ENCODE peak calls at places on chromosomes 11 and 22, in six cellular contexts. One of them, this sample, is unnamed.
A peak's percentile ranks its signal among the peaks of the same experiment; 100 is the strongest.

GRCh38 chr11:19432370-19433163 is 191.8 kb upstream of the E2F8 start:
- DNase-seq in CD8-positive, alpha-beta T cell: no peak
- DNase-seq in PC-9: peak; percentile 36
- DNase-seq in gastrocnemius medialis: no peak
- DNase-seq in mesothelial cell of epicardium: no peak
- DNase-seq in Panc1: no peak
- DNase-seq in this sample: no peak

GRCh38 chr11:75103380-75104026 is 6.8 kb upstream of the OR2AT4 start:
- DNase-seq in CD8-positive, alpha-beta T cell: no peak
- DNase-seq in mesothelial cell of epicardium: no peak
- DNase-seq in PC-9: no peak
- DNase-seq in Panc1: no peak
- DNase-seq in gastrocnemius medialis: no peak
- DNase-seq in this sample: no peak

GRCh38 chr11:109789911-109790310 is 303.3 kb upstream of the ZC3H12C start:
- DNase-seq in mesothelial cell of epicardium: no peak
- DNase-seq in gastrocnemius medialis: no peak
- DNase-seq in CD8-positive, alpha-beta T cell: no peak
- DNase-seq in Panc1: no peak
- DNase-seq in PC-9: no peak
- DNase-seq in this sample: no peak

GRCh38 chr11:117825538-117826359 is 1.2 kb upstream of the FXYD2 start:
- DNase-seq in CD8-positive, alpha-beta T cell: no peak
- DNase-seq in PC-9: no peak
- DNase-seq in Panc1: no peak
- DNase-seq in gastrocnemius medialis: peak; percentile 0
- DNase-seq in mesothelial cell of epicardium: peak; percentile 28
- DNase-seq in this sample: no peak

GRCh38 chr11:68654978-68655377 is 29.4 kb upstream of the GAL start:
- DNase-seq in CD8-positive, alpha-beta T cell: no peak
- DNase-seq in mesothelial cell of epicardium: no peak
- DNase-seq in PC-9: no peak
- DNase-seq in Panc1: no peak
- DNase-seq in gastrocnemius medialis: no peak
- DNase-seq in this sample: no peak

GRCh38 chr22:35477911-35478582 is 62.6 kb upstream of the RASD2 start:
- DNase-seq in CD8-positive, alpha-beta T cell: no peak
- DNase-seq in mesothelial cell of epicardium: peak; percentile 74
- DNase-seq in Panc1: no peak
- DNase-seq in gastrocnemius medialis: peak; percentile 35
- DNase-seq in PC-9: peak; percentile 65
- DNase-seq in this sample: no peak

GRCh38 chr11:126347751-126348628 is 7.5 kb upstream of the ST3GAL4 start:
- DNase-seq in gastrocnemius medialis: no peak
- DNase-seq in PC-9: no peak
- DNase-seq in Panc1: no peak
- DNase-seq in CD8-positive, alpha-beta T cell: no peak
- DNase-seq in mesothelial cell of epicardium: no peak
- DNase-seq in this sample: no peak

GRCh38 chr11:108512706-108513105 is 14.5 kb upstream of the POGLUT3 start:
- DNase-seq in PC-9: no peak
- DNase-seq in Panc1: no peak
- DNase-seq in mesothelial cell of epicardium: no peak
- DNase-seq in gastrocnemius medialis: no peak
- DNase-seq in CD8-positive, alpha-beta T cell: no peak
- DNase-seq in this sample: no peak

GRCh38 chr11:116868066-116868465 is 30.6 kb upstream of the APOA1 start:
- DNase-seq in PC-9: no peak
- DNase-seq in mesothelial cell of epicardium: no peak
- DNase-seq in CD8-positive, alpha-beta T cell: no peak
- DNase-seq in Panc1: no peak
- DNase-seq in gastrocnemius medialis: no peak
- DNase-seq in this sample: no peak

GRCh38 chr11:89487016-89487415 is 4.2 kb downstream of the NOX4 start:
- DNase-seq in PC-9: no peak
- DNase-seq in Panc1: no peak
- DNase-seq in mesothelial cell of epicardium: no peak
- DNase-seq in CD8-positive, alpha-beta T cell: no peak
- DNase-seq in gastrocnemius medialis: no peak
- DNase-seq in this sample: no peak

GRCh38 chr22:28395920-28396447 is 283.7 kb downstream of the TTC28 start:
- DNase-seq in Panc1: no peak
- DNase-seq in mesothelial cell of epicardium: no peak
- DNase-seq in CD8-positive, alpha-beta T cell: no peak
- DNase-seq in PC-9: no peak
- DNase-seq in gastrocnemius medialis: no peak
- DNase-seq in this sample: no peak

GRCh38 chr11:27553186-27553585 is 46.6 kb upstream of the LIN7C start:
- DNase-seq in PC-9: no peak
- DNase-seq in gastrocnemius medialis: no peak
- DNase-seq in mesothelial cell of epicardium: no peak
- DNase-seq in Panc1: no peak
- DNase-seq in CD8-positive, alpha-beta T cell: no peak
- DNase-seq in this sample: no peak

GRCh38 chr11:93131709-93132108 is 66.1 kb downstream of the SLC36A4 start:
- DNase-seq in CD8-positive, alpha-beta T cell: no peak
- DNase-seq in PC-9: no peak
- DNase-seq in Panc1: no peak
- DNase-seq in mesothelial cell of epicardium: no peak
- DNase-seq in gastrocnemius medialis: no peak
- DNase-seq in this sample: no peak
- TF ChIP-seq CTCF in CD8-positive, alpha-beta T cell: no peak
- TF ChIP-seq CTCF in PC-9: no peak
- TF ChIP-seq CTCF in Panc1: peak; percentile 51
- TF ChIP-seq CTCF in mesothelial cell of epicardium: no peak
- TF ChIP-seq CTCF in gastrocnemius medialis: no peak
- TF ChIP-seq CTCF in this sample: no peak

DNA sequence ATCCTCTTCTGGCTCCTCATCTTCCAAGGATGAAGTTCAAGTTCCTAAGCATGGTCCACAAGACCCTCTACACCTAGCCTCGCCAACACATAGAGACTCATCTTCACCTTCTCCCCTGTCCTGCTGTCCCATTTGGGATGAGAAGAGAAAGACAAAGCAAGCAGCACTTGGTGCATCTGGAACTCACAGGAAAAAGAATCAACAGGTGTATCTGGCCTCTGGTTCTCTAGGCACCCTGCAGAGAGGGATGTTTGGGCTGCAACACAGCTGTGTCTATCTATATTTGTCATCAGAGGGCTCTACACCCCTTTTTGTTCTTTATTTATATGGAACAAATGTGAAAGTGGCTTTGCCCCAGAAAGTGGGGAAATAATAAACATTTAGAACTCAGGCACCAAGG is 82.1 kb upstream of the GALNT18 start:
- DNase-seq in mesothelial cell of epicardium: no peak
- DNase-seq in PC-9: no peak
- DNase-seq in gastrocnemius medialis: no peak
- DNase-seq in Panc1: no peak
- DNase-seq in CD8-positive, alpha-beta T cell: no peak
- DNase-seq in this sample: no peak
- TF ChIP-seq CTCF in mesothelial cell of epicardium: no peak
- TF ChIP-seq CTCF in PC-9: no peak
- TF ChIP-seq CTCF in gastrocnemius medialis: no peak
- TF ChIP-seq CTCF in Panc1: no peak
- TF ChIP-seq CTCF in CD8-positive, alpha-beta T cell: no peak
- TF ChIP-seq CTCF in this sample: no peak

GRCh38 chr11:86551286-86551685 is 121.1 kb downstream of the ME3 start:
- DNase-seq in Panc1: no peak
- DNase-seq in mesothelial cell of epicardium: no peak
- DNase-seq in CD8-positive, alpha-beta T cell: no peak
- DNase-seq in PC-9: no peak
- DNase-seq in gastrocnemius medialis: no peak
- DNase-seq in this sample: no peak
- TF ChIP-seq CTCF in Panc1: no peak
- TF ChIP-seq CTCF in mesothelial cell of epicardium: no peak
- TF ChIP-seq CTCF in CD8-positive, alpha-beta T cell: no peak
- TF ChIP-seq CTCF in PC-9: no peak
- TF ChIP-seq CTCF in gastrocnemius medialis: no peak
- TF ChIP-seq CTCF in this sample: no peak

GRCh38 chr11:133990501-133990900 is 33.7 kb upstream of the IGSF9B start:
- DNase-seq in CD8-positive, alpha-beta T cell: no peak
- DNase-seq in PC-9: no peak
- DNase-seq in mesothelial cell of epicardium: no peak
- DNase-seq in gastrocnemius medialis: no peak
- DNase-seq in Panc1: no peak
- DNase-seq in this sample: no peak
- TF ChIP-seq CTCF in CD8-positive, alpha-beta T cell: no peak
- TF ChIP-seq CTCF in PC-9: no peak
- TF ChIP-seq CTCF in mesothelial cell of epicardium: no peak
- TF ChIP-seq CTCF in gastrocnemius medialis: no peak
- TF ChIP-seq CTCF in Panc1: no peak
- TF ChIP-seq CTCF in this sample: no peak